ENCODE peak calls at places on chromosomes 12 and 14, in six cellular contexts. U is effector memory CD8-positive, alpha-beta T cell; A is bronchial epithelial cell; O is HCT116; Q is right cardiac atrium; T is CD4-positive, alpha-beta T cell. B is an unnamed sample.

GRCh38 chr14:74404435-74404834 is 21.6 kb downstream of the SYNDIG1L start:
- DNase-seq in U (no peak), A (no peak), O (no peak), Q (no peak), T (no peak), B (no peak)

GRCh38 chr14:66507181-66507721 is 696 bp upstream of the GPHN start:
- DNase-seq in U (no peak), A (peak), O (peak), Q (no peak), T (peak), B (no peak)

GRCh38 chr14:101827286-101827685 is 65.8 kb downstream of the PPP2R5C start:
- DNase-seq in U (no peak), A (no peak), O (no peak), Q (no peak), T (no peak), B (no peak)

GRCh38 chr14:105094193-105094907 is 29.1 kb upstream of the GPR132 start:
- DNase-seq in U (no peak), A (no peak), O (no peak), Q (no peak), T (no peak), B (no peak)

GRCh38 chr12:91574391-91574790 is 391.8 kb upstream of the DCN start:
- DNase-seq in U (no peak), A (peak), O (no peak), Q (no peak), T (no peak), B (no peak)

GRCh38 chr12:19322376-19322775 is 116.9 kb upstream of the AEBP2 start:
- DNase-seq in U (no peak), A (no peak), O (no peak), Q (no peak), T (no peak), B (no peak)

GRCh38 chr14:25400607-25401206 is 350.8 kb upstream of the STXBP6 start:
- DNase-seq in U (peak), A (peak), O (no peak), Q (no peak), T (no peak), B (no peak)

GRCh38 chr12:130514149-130514551 is 176.5 kb downstream of the PIWIL1 start:
- DNase-seq in U (no peak), A (no peak), O (no peak), Q (no peak), T (no peak), B (no peak)